ENCODE peak calls at places on chromosomes 6 and 20, in four cellular contexts. B is heart left ventricle, X is prostate gland, Y is IMR-90. D is an unnamed sample.
A peak's percentile ranks its signal among the peaks of the same experiment; 100 is the strongest.

GRCh38 chr6:166379800-166380199 is 2.9 kb downstream of the MPC1 start:
- DNase-seq in B (no peak), X (no peak), Y (no peak), D (no peak)

GRCh38 chr6:620950-621349 is 36.0 kb downstream of the HUS1B start:
- DNase-seq in B (no peak), Y (no peak), X (no peak), D (no peak)

GRCh38 chr6:100283288-100283687 is 181.4 kb downstream of the SIM1 start:
- DNase-seq in X (no peak), Y (peak; percentile 72), B (no peak), D (no peak)

GRCh38 chr6:161292145-161292544 is 18.3 kb upstream of the AGPAT4 start:
- DNase-seq in Y (no peak), X (no peak), B (no peak), D (no peak)

GRCh38 chr6:116971959-116972358 is 94.9 kb downstream of the RFX6 start:
- DNase-seq in X (no peak), Y (peak; percentile 31), B (no peak), D (no peak)

GRCh38 chr6:90237350-90237990 is 59.2 kb downstream of the BACH2 start:
- DNase-seq in B (no peak), Y (no peak), X (no peak), D (no peak)

GRCh38 chr6:37547564-37548061 is 47.9 kb upstream of the CCDC167 start:
- DNase-seq in Y (peak; percentile 71), X (peak; percentile 72), B (peak; percentile 29), D (no peak)

GRCh38 chr20:43744121-43744520 is 17.3 kb upstream of the GTSF1L start:
- DNase-seq in X (no peak), B (no peak), Y (peak; percentile 72), D (no peak)

GRCh38 chr6:43774776-43775583 is 5.0 kb downstream of the VEGFA start:
- DNase-seq in X (peak; percentile 72), Y (peak; percentile 61), B (peak; percentile 85), D (peak; percentile 87)

GRCh38 chr6:33203443-33204164 is 851 bp upstream of the HSD17B8 start:
- DNase-seq in X (no peak), Y (no peak), B (no peak), D (no peak)

GRCh38 chr6:84768442-84769174 is 4.2 kb upstream of the TBX18 start:
- DNase-seq in B (no peak), X (no peak), Y (no peak), D (no peak)

GRCh38 chr20:2293486-2293885 is 2.3 kb upstream of the TGM3 start:
- DNase-seq in X (no peak), Y (no peak), B (no peak), D (no peak)

GRCh38 chr6:15491255-15491985 is 171.4 kb downstream of the DTNBP1 start:
- DNase-seq in Y (peak; percentile 78), X (peak; percentile 67), B (peak; percentile 80), D (no peak)

GRCh38 chr6:122995930-122996796 is at the start of gene CLVS2:
- DNase-seq in X (peak; percentile 52), Y (no peak), B (peak; percentile 23), D (no peak)

GRCh38 chr6:165988306-165988756 is 179.3 kb downstream of the TBXT start:
- DNase-seq in X (no peak), Y (no peak), B (no peak), D (no peak)

GRCh38 chr6:35048631-35049083 is 92.5 kb downstream of the TCP11 start:
- DNase-seq in X (no peak), Y (peak; percentile 94), B (peak; percentile 70), D (no peak)
- TF ChIP-seq POLR2A in X (no peak), Y (no peak), B (no peak), D (no peak)

DNA sequence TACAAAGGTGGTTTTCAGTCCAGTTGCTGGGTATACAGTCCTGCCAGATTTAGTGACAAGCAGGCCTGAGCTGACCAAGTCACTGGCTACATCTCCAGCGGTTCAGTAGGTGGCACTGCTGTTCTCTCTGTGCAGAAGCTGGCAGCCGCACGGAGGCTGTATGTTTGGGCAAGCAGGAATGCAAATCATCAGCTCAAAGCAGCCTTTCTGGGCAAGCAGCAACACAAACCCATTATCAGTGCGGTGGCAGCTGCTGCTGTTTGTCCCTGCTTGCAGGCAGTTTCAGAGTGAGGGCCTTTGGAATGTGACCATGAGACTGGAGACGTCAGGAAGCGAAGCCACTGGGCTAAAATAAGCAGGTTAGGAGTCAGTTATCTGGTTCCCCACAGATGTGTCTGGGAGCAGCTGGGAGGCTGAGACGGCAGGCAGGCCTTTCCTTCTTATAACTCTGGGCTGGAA is 72.5 kb downstream of the TXLNB start:
- DNase-seq in Y (peak; percentile 90), B (peak; percentile 90), X (peak; percentile 89), D (peak; percentile 29)
- TF ChIP-seq POLR2A in Y (no peak), B (peak; percentile 62), X (peak; percentile 21), D (no peak)

GRCh38 chr20:45788351-45788750 is 3.3 kb downstream of the WFDC3 start:
- DNase-seq in Y (no peak), X (no peak), B (no peak), D (no peak)

GRCh38 chr20:45792513-45793118 is 862 bp downstream of the DNTTIP1 start:
- DNase-seq in Y (no peak), B (no peak), X (no peak), D (no peak)

GRCh38 chr20:45796336-45797070 is 4.7 kb downstream of the DNTTIP1 start:
- DNase-seq in X (no peak), Y (no peak), B (no peak), D (no peak)

DNA sequence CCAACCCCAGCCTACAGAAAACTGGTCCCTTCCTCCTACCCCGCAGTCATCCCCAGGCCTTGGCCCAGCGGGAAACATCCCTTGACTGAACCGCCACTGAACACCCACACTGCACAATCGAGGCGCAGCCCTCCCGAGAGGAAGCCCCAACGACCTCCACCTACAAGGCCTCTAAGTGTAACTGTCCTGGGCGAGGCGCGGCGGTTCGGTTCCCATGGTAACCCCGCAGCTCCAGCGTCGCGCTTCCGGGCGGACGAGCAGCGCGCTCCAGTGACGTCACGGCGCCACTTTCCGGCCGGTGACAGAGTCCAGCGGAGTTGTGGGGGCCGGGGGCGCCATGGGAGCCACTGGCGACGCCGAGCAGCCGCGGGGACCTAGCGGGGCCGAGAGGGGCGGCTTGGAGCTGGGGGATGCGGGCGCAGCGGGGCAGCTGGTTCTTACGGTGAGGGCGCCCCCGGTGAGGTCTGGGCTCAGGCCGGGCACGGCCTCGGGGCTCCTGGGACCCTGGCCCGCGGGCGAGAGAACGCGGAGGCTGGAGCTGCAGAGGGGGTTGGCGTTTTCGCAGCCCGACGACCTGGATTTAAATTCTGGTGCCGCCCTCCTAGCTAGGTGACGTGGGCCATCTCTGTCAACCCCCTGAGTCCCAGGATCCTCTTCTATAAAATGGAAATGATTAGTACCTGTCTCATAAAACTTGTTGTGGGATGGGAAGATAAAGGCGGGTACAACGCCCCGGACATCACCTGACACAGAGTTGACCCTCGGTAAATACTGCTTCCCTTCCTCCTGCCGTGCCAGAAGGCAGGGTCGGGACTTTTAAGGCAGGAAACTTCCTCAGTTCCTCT is at the start of the genes DNTTIP1 and WFDC3:
- DNase-seq in Y (peak; percentile 85), B (peak; percentile 95), X (peak; percentile 81), D (peak; percentile 85)
- TF ChIP-seq POLR2A in Y (peak; percentile 81), B (peak; percentile 75), X (peak; percentile 60), D (peak; percentile 69)

GRCh38 chr6:41723178-41723935 is 12.1 kb downstream of the TFEB start:
- DNase-seq in B (peak; percentile 90), Y (peak; percentile 91), X (peak; percentile 40), D (peak; percentile 90)
- TF ChIP-seq POLR2A in B (peak; percentile 17), Y (no peak), X (no peak), D (peak; percentile 88)

GRCh38 chr6:28597924-28598323 is 72.2 kb downstream of the GPX5 start:
- DNase-seq in Y (no peak), X (no peak), B (no peak), D (no peak)
- TF ChIP-seq POLR2A in Y (no peak), X (no peak), B (no peak), D (no peak)

GRCh38 chr6:24759718-24760117 is 15.0 kb upstream of the GMNN start:
- DNase-seq in X (no peak), B (no peak), Y (no peak), D (no peak)
- TF ChIP-seq POLR2A in X (no peak), B (no peak), Y (no peak), D (no peak)

D was measured in GM12892.